ENCODE peak calls at places on chromosomes 2 and 18, in six cellular contexts. L is fibroblast of the aortic adventitia, O is neural progenitor cell, G is A549, E is GM06990, D is dorsolateral prefrontal cortex. H is an unnamed sample.

GRCh38 chr2:234203135-234203984 is 152.9 kb downstream of the SPP2 start:
- DNase-seq in L (peak; percentile 96), O (no peak), G (peak; percentile 78), E (no peak), D (no peak), H (no peak)

GRCh38 chr18:58788971-58789797 is 75.5 kb upstream of the ZNF532 start:
- DNase-seq in L (peak; percentile 70), O (peak; percentile 67), G (peak; percentile 77), E (no peak), D (peak; percentile 47), H (no peak)

GRCh38 chr2:207930747-207931146 is 94.6 kb downstream of the PLEKHM3 start:
- DNase-seq in L (no peak), O (no peak), G (no peak), E (no peak), D (no peak), H (no peak)

GRCh38 chr2:54598347-54599325 is 124.8 kb upstream of the EML6 start:
- DNase-seq in L (no peak), O (no peak), G (no peak), E (no peak), D (no peak), H (no peak)

GRCh38 chr2:120305296-120305695 is 40.6 kb upstream of the INHBB start:
- DNase-seq in L (no peak), O (peak; percentile 40), G (peak; percentile 30), E (no peak), D (no peak), H (no peak)

GRCh38 chr2:8413589-8414135 is 268.2 kb upstream of the ID2 start:
- DNase-seq in L (peak; percentile 35), O (no peak), G (no peak), E (no peak), D (no peak), H (no peak)

GRCh38 chr2:174717273-174717672 is 47.0 kb downstream of the CHRNA1 start:
- DNase-seq in L (no peak), O (no peak), G (no peak), E (no peak), D (no peak), H (no peak)

GRCh38 chr2:128501700-128502099 is 183.0 kb upstream of the HS6ST1 start:
- DNase-seq in L (no peak), O (no peak), G (no peak), E (no peak), D (no peak), H (no peak)

GRCh38 chr2:43152711-43153627 is 73.4 kb downstream of the ZFP36L2 start:
- DNase-seq in L (no peak), O (no peak), G (no peak), E (no peak), D (no peak), H (no peak)

GRCh38 chr2:143524001-143524608 is 394.9 kb downstream of the ARHGAP15 start:
- DNase-seq in L (peak; percentile 46), O (no peak), G (no peak), E (no peak), D (no peak), H (no peak)

GRCh38 chr18:63107171-63107850 is 212.3 kb downstream of the BCL2 start:
- DNase-seq in L (no peak), O (no peak), G (no peak), E (peak; percentile 50), D (no peak), H (no peak)

GRCh38 chr2:10520154-10520553 is 72.0 kb upstream of the ODC1 start:
- DNase-seq in L (no peak), O (no peak), G (no peak), E (no peak), D (peak; percentile 28), H (no peak)

GRCh38 chr2:25617948-25618646 is 55.3 kb downstream of the DTNB start:
- DNase-seq in L (peak; percentile 92), O (no peak), G (no peak), E (no peak), D (no peak), H (no peak)

GRCh38 chr2:207903236-207903635 is 122.1 kb downstream of the PLEKHM3 start:
- DNase-seq in L (no peak), O (no peak), G (no peak), E (no peak), D (no peak), H (no peak)

GRCh38 chr2:163717474-163717873 is 18.3 kb downstream of the FIGN start:
- DNase-seq in L (peak; percentile 41), O (no peak), G (no peak), E (no peak), D (no peak), H (no peak)

GRCh38 chr2:108910541-108911396 is 78.3 kb downstream of the EDAR start:
- DNase-seq in L (no peak), O (no peak), G (no peak), E (no peak), D (no peak), H (no peak)

GRCh38 chr2:147547425-147547824 is 297.4 kb upstream of the ACVR2A start:
- DNase-seq in L (peak; percentile 40), O (no peak), G (no peak), E (no peak), D (no peak), H (no peak)

GRCh38 chr2:239774933-239775622 is 250.1 kb downstream of the NDUFA10 start:
- DNase-seq in L (no peak), O (no peak), G (no peak), E (no peak), D (no peak), H (no peak)

GRCh38 chr18:13433088-13433487 is 214.5 kb downstream of the LDLRAD4 start:
- DNase-seq in L (no peak), O (no peak), G (no peak), E (no peak), D (no peak), H (no peak)

GRCh38 chr18:13434854-13435253 is 216.3 kb downstream of the LDLRAD4 start:
- DNase-seq in L (no peak), O (no peak), G (no peak), E (no peak), D (no peak), H (no peak)

GRCh38 chr18:13435596-13436333 is 217.2 kb downstream of the LDLRAD4 start:
- DNase-seq in L (peak; percentile 74), O (no peak), G (peak; percentile 22), E (no peak), D (no peak), H (no peak)

GRCh38 chr18:13431886-13432285 is 213.3 kb downstream of the LDLRAD4 start:
- DNase-seq in L (no peak), O (no peak), G (no peak), E (no peak), D (no peak), H (no peak)

GRCh38 chr18:13433685-13434084 is 215.1 kb downstream of the LDLRAD4 start:
- DNase-seq in L (peak; percentile 4), O (no peak), G (no peak), E (no peak), D (no peak), H (no peak)
- TF ChIP-seq CTCF in L (no peak), O (no peak), G (no peak), E (no peak), D (no peak), H (no peak)

DNA sequence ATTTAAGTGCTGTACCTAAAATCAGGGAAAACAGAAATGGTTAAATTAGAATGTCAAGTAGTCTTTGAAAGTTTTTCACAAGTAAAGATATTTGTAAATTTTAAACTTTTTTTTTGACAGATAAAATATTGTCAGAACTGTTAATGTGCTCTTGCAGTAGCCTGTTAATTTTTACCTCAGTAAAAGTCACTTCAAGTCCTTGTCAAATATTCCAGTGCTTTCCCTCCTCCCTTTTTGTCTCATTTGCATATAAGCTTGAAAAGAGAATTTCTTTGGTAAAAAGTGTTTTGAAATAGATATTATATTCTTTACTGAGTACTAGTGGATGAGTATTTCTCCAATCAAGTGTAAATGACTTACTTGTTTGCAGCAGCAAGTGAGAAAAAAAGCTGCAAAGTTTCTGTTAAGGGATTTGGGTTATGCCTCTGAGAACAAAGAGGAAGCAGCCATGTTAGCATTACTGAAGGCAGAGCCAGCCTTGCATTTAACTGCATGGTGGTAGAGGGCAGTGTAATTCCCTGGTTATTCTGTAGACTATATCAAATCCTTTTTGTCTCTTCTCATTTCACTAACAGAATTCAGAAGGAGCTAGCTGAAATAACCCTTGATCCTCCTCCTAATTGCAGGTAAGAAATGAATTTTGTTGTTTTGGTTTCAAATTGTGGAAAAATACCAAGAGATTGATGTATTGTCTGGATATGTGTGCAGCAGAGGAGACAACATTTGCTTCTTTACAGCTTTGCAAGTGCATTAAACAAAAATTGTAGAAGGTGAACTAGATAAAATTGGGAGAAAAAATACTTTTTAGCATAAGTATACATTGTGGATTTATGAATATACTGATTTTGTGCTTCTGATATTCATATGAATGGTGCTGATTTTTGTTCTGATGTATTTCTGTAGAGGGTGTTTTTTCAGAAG is 3.3 kb downstream of the UBE2E3 start:
- DNase-seq in L (peak; percentile 70), O (peak; percentile 72), G (peak; percentile 28), E (no peak), D (no peak), H (no peak)
- TF ChIP-seq CTCF in L (peak; percentile 50), O (peak; percentile 47), G (peak; percentile 56), E (peak; percentile 56), D (peak; percentile 42), H (peak; percentile 47)

GRCh38 chr2:219638217-219638947 is 11.0 kb downstream of the SLC4A3 start:
- DNase-seq in L (no peak), O (peak; percentile 32), G (no peak), E (no peak), D (no peak), H (no peak)
- TF ChIP-seq CTCF in L (peak; percentile 23), O (peak; percentile 38), G (no peak), E (peak; percentile 44), D (no peak), H (no peak)

GRCh38 chr2:187302619-187303018 is 145.4 kb downstream of the CALCRL start:
- DNase-seq in L (peak; percentile 69), O (no peak), G (no peak), E (no peak), D (no peak), H (no peak)

GRCh38 chr2:187297806-187298205 is 150.2 kb downstream of the CALCRL start:
- DNase-seq in L (no peak), O (no peak), G (no peak), E (no peak), D (no peak), H (no peak)

GRCh38 chr2:187296869-187297268 is 151.2 kb downstream of the CALCRL start:
- DNase-seq in L (no peak), O (no peak), G (no peak), E (no peak), D (no peak), H (no peak)

GRCh38 chr2:187302146-187302545 is 145.9 kb downstream of the CALCRL start:
- DNase-seq in L (peak; percentile 9), O (no peak), G (no peak), E (no peak), D (no peak), H (no peak)

DNA sequence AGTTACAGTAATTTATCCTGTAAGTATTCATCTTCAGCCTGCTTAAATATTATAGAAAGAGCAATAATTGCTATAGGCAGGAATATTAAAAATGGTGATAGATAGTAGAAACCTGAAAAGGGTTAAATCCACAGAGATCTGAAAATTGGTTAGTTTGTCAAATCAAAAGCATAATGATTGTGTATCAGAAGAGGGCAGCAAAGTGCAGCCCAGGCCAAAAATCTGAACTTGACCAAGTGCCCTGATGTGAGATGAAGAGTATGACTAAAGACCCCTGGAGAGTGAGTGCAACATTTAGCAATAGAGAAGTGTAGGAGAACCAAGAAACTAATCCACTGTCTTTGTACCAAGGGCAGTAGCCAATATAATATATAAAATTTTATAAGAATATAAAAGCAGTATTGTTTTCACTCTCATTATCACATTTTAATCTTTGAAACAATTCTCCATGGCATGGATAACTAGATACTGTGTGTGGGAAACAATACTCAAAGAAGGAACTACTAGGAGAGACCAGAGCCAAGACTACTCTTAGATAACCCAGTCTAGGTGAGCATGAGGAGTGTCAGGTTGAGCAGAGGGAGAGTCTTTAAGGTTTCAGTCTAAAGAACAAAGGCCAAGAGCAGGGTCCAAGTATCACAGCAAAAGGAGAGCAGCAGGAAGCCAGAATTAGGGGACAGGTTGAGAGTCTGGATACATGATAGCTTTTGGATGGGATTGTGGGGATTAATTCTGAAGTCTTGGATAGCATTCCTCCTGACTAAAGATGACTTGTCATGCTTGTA is 148.7 kb downstream of the CALCRL start:
- DNase-seq in L (peak; percentile 66), O (no peak), G (no peak), E (no peak), D (no peak), H (no peak)
- TF ChIP-seq CTCF in L (peak; percentile 42), O (peak; percentile 20), G (peak; percentile 40), E (peak; percentile 41), D (no peak), H (no peak)

H was measured in progenitor cell of endocrine pancreas.